ENCODE peak calls at places on chromosome 2, in nine cellular contexts. L is IMR-90, C is psoas muscle, R is right lobe of liver, K is fibroblast of lung, H is A673, F is A549, T is mammary epithelial cell, N is ovary. S is an unnamed sample. For H3K4me1, the result is how much of the 10 kb centered on the place peaks cover.

GRCh38 chr2:198731842-198732421 is 725.8 kb downstream of the SATB2 start:
- DNase-seq in L (no peak), C (no peak), R (no peak), K (peak), H (no peak), F (no peak), T (no peak), N (no peak), S (no peak)

GRCh38 chr2:212005077-212005671 is 533.4 kb downstream of the ERBB4 start:
- DNase-seq in L (peak), C (no peak), R (peak), K (peak), H (peak), F (peak), T (peak), N (no peak), S (no peak)

GRCh38 chr2:45332567-45332966 is 278.5 kb downstream of the SRBD1 start:
- DNase-seq in L (no peak), C (no peak), R (no peak), K (no peak), H (no peak), F (no peak), T (no peak), N (no peak), S (no peak)

GRCh38 chr2:211898697-211899096 is 639.9 kb downstream of the ERBB4 start:
- DNase-seq in L (no peak), C (no peak), R (no peak), K (no peak), H (no peak), F (no peak), T (no peak), N (no peak), S (no peak)

GRCh38 chr2:61743004-61743403 is 110.9 kb downstream of the FAM161A start:
- DNase-seq in L (no peak), C (no peak), R (no peak), K (no peak), H (no peak), F (no peak), T (no peak), N (no peak), S (no peak)

GRCh38 chr2:120239488-120240287 is 13.0 kb upstream of the RALB start:
- DNase-seq in L (peak), C (no peak), R (peak), K (peak), H (no peak), F (peak), T (peak), N (peak), S (peak)

GRCh38 chr2:170505631-170506270 is 209.4 kb upstream of the SP5 start:
- DNase-seq in L (no peak), C (peak), R (no peak), K (no peak), H (peak), F (no peak), T (no peak), N (peak), S (peak)

GRCh38 chr2:233098615-233099014 is 38.5 kb downstream of the INPP5D start:
- DNase-seq in L (peak), C (no peak), R (peak), K (no peak), H (peak), F (no peak), T (no peak), N (no peak), S (no peak)

GRCh38 chr2:60364441-60364840 is 189.0 kb downstream of the BCL11A start:
- DNase-seq in L (no peak), C (no peak), R (no peak), K (no peak), H (no peak), F (no peak), T (no peak), N (no peak), S (no peak)

GRCh38 chr2:223464071-223464470 is 138.1 kb downstream of the SCG2 start:
- DNase-seq in L (peak), C (no peak), R (no peak), K (peak), H (no peak), F (no peak), T (no peak), N (no peak), S (no peak)

GRCh38 chr2:186572705-186573104 is 17.2 kb upstream of the ITGAV start:
- DNase-seq in L (no peak), C (no peak), R (no peak), K (no peak), H (no peak), F (peak), T (peak), N (no peak), S (no peak)

GRCh38 chr2:232235206-232235605 is 143.3 kb upstream of the ALPP start:
- DNase-seq in L (no peak), C (no peak), R (no peak), K (no peak), H (no peak), F (no peak), T (no peak), N (no peak), S (no peak)

GRCh38 chr2:222017232-222017631 is 281.6 kb downstream of the PAX3 start:
- DNase-seq in L (no peak), C (no peak), R (no peak), K (no peak), H (no peak), F (no peak), T (no peak), N (no peak), S (no peak)

GRCh38 chr2:233449921-233450853 is 95.9 kb downstream of the DGKD start:
- DNase-seq in L (no peak), C (peak), R (peak), K (no peak), H (no peak), F (no peak), T (no peak), N (no peak), S (no peak)

GRCh38 chr2:65383571-65384488 is 48.6 kb downstream of the SPRED2 start:
- DNase-seq in L (peak), C (no peak), R (peak), K (peak), H (no peak), F (no peak), T (no peak), N (peak), S (no peak)

DNA sequence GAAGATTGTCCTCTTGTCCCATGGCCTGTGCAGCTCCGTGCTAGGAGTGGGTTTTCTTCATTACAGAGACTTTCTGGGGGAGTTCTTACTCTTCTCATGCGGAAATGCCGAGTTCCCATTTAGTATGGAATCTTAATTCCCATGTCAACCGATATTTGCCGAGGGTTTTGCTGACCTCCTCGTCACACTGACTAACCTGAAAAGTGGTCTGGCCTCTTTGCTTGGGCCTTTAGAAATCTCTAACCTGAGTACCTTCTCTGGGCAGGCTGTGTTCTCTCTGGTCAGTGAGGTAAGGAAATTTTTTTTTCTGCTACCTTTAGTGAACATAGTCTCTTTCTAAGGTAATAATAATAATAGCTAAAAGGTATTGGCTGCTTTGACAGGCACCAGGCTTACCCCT is 10.9 kb upstream of the EML6 start:
- DNase-seq in L (no peak), C (no peak), R (no peak), K (no peak), H (no peak), F (no peak), T (no peak), N (no peak), S (no peak)
- H3K4me1 ChIP-seq in L (under half), C (under half), R (under half), K (under half), H (under half), F (under half), T (under half), N (under half), S (under half)

DNA sequence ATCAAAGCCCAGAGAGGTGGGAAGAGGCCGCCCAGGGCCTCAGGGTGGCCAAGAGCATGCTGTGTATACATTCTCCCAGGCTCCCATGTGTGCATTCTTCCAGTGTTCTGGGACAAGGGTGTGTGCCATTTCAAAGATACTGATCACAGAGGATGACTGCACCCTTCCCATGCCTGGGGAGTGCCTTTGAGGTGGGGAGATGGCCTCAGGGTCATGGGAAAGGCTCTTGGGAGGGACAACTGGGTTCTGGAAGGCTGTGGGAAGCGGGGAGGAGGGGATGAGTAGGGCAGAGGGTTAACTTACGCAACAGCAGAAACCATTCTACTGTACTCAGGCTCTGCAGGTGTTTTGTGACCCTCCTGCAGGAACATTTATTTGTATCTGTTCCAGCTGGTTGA is 40.9 kb downstream of the KLHL29 start:
- DNase-seq in L (peak), C (no peak), R (no peak), K (peak), H (no peak), F (no peak), T (peak), N (no peak), S (no peak)
- H3K27ac ChIP-seq in L (peak), C (peak), R (no peak), K (peak), H (no peak), F (no peak), T (no peak), N (no peak), S (peak)

DNA sequence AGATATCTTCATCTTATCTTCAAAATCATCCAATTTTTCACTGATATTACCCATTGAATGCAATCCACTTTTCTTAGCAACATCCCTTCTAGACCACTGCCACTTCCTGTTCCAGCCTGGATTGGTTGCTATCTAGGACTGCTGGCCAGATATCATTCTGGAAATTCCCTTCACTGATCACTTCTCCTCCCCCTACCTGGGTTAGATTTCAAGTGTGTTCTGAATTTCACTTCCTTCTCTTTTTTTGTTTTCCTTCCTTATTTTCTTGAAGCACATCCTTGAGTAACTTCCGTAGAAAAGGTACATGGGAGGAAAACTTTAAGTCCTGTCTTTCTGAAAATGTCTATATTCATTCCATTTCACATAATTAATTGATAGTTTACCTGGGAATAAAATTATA is 82.0 kb upstream of the IL1R2 start:
- DNase-seq in L (no peak), C (no peak), R (no peak), K (no peak), H (no peak), F (no peak), T (no peak), N (no peak), S (no peak)
- TF ChIP-seq CTCF in L (no peak), C (no peak), R (no peak), K (no peak), H (no peak), F (no peak), T (no peak), N (no peak), S (no peak)

DNA sequence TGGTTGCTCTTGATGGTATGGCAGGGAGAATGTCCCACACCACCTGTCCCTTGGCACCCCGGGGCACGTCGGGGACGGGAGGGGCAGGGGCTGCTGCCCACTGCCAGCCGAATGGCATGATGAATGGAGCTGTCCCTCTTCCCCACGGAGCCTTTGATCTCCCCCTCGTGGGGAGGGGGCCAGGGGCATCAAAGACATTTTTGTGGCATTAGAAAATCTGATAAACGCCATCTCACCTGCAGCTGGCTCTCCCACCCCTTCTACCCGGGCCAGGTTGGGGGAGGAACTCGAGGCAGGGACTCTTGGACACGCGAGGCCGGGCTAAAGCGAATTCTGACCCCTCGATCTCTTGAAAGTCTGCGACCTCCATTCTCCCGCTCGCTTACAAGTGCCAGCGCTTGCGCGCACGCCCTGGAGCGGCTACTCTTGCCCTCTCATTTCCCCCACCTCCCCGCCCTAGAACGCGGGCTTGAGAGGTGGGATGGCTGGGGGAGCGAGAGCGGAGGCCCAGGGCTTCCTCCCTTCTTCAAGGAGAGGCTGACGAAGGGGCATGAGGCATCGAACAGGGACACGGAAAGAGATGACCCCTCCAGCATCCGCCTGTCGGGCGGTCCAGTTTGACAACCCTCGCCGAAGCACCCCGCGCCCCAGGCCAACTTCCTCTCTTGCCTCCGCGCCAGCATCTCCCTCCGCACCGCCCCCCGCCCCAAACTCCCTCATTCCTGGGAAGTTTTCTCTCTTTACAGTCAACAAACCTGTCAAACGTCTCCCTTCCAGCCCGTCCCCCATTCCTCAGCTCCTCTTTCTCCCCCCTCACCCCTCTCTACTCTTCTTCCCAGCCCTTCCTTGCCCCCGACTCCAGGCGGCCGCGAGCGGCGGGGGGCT is 692 bp upstream of the WNT6 start:
- DNase-seq in L (no peak), C (peak), R (no peak), K (no peak), H (no peak), F (no peak), T (no peak), N (no peak), S (no peak)
- H3K4me1 ChIP-seq in L (under half), C (under half), R (under half), K (under half), H (under half), F (under half), T (under half), N (under half), S (under half)

S was measured in uterus.